ENCODE peak calls at places on chromosomes 12 and 14, in nine cellular contexts. S, Y, W, U, F, P, B, H and X are unnamed samples.

GRCh38 chr14:102140027-102140749 is 491 bp downstream of the WDR20 start:
- DNase-seq in U (peak; percentile 39), S (peak; percentile 54), H (peak; percentile 47), W (peak; percentile 41), B (peak; percentile 10), Y (peak; percentile 31), F (peak; percentile 30), P (peak; percentile 66), X (peak; percentile 31)

GRCh38 chr14:38150075-38150474 is 57.6 kb upstream of the SSTR1 start:
- DNase-seq in P (no peak), Y (no peak), W (no peak), U (no peak), S (no peak), H (no peak), F (no peak), B (no peak), X (no peak)

GRCh38 chr14:90179809-90180779 is 76.3 kb upstream of the PSMC1 start:
- DNase-seq in Y (no peak), P (no peak), U (no peak), F (no peak), B (no peak), S (no peak), H (no peak), W (no peak), X (no peak)

GRCh38 chr12:44881197-44881596 is 5.1 kb upstream of the NELL2 start:
- DNase-seq in U (no peak), Y (no peak), S (no peak), B (no peak), H (no peak), W (no peak), F (no peak), P (no peak), X (no peak)

GRCh38 chr12:92928431-92928961 is 599 bp downstream of the EEA1 start:
- DNase-seq in F (no peak), W (no peak), Y (peak; percentile 47), U (peak; percentile 53), P (no peak), H (no peak), S (no peak), B (peak; percentile 76), X (peak; percentile 18)

GRCh38 chr14:70257526-70257925 is 68.8 kb upstream of the SLC8A3 start:
- DNase-seq in F (no peak), Y (no peak), U (no peak), B (no peak), S (no peak), W (no peak), P (peak; percentile 61), H (peak; percentile 25), X (no peak)

GRCh38 chr14:35878272-35879140 is 52.4 kb downstream of the BRMS1L start:
- DNase-seq in U (peak; percentile 30), B (no peak), W (peak; percentile 34), Y (peak; percentile 29), P (no peak), S (peak; percentile 24), F (no peak), H (no peak), X (peak; percentile 49)

GRCh38 chr14:75186953-75187352 is 10.5 kb upstream of the TMED10 start:
- DNase-seq in P (no peak), Y (no peak), F (no peak), B (no peak), H (no peak), U (no peak), W (no peak), S (no peak), X (no peak)

GRCh38 chr12:18752280-18752920 is 14.5 kb downstream of the CAPZA3 start:
- DNase-seq in B (no peak), U (peak; percentile 50), P (peak; percentile 24), F (no peak), S (no peak), H (no peak), Y (no peak), W (no peak), X (peak; percentile 16)

GRCh38 chr12:39065455-39065854 is 160.1 kb upstream of the CPNE8 start:
- DNase-seq in W (no peak), F (no peak), P (no peak), H (no peak), B (no peak), U (no peak), S (no peak), Y (no peak), X (no peak)

GRCh38 chr12:4115570-4115969 is 158.0 kb upstream of the CCND2 start:
- DNase-seq in Y (no peak), W (no peak), H (no peak), F (no peak), P (peak; percentile 52), S (no peak), B (no peak), U (no peak), X (no peak)

GRCh38 chr12:12714276-12715001 is 2.7 kb upstream of the CDKN1B start:
- DNase-seq in B (peak; percentile 30), W (peak; percentile 54), Y (peak; percentile 78), H (peak; percentile 79), P (peak; percentile 39), F (no peak), U (no peak), S (peak; percentile 78), X (no peak)

GRCh38 chr12:93173178-93173957 is 204.4 kb upstream of the NUDT4 start:
- DNase-seq in Y (no peak), H (no peak), S (no peak), P (no peak), W (no peak), B (no peak), F (no peak), U (no peak), X (no peak)

GRCh38 chr14:52954346-52955214 is 3.7 kb upstream of the FERMT2 start:
- DNase-seq in Y (no peak), F (no peak), S (no peak), B (no peak), P (no peak), U (no peak), H (no peak), W (no peak), X (no peak)

GRCh38 chr14:61280526-61281185 is 482 bp downstream of the TMEM30B start:
- DNase-seq in Y (no peak), B (peak; percentile 77), H (peak; percentile 63), F (no peak), P (peak; percentile 84), U (peak; percentile 71), S (peak; percentile 83), W (peak; percentile 74), X (peak; percentile 68)

GRCh38 chr12:27217590-27217989 is 26.5 kb upstream of the STK38L start:
- DNase-seq in H (no peak), P (no peak), Y (no peak), W (no peak), F (no peak), U (no peak), B (no peak), S (no peak), X (no peak)

GRCh38 chr14:37709419-37710195 is 114.2 kb downstream of the TTC6 start:
- DNase-seq in Y (no peak), U (no peak), P (no peak), F (no peak), H (peak; percentile 6), S (peak; percentile 18), W (no peak), B (no peak), X (no peak)

GRCh38 chr14:68813318-68813838 is 20.5 kb upstream of the ZFP36L1 start:
- DNase-seq in S (no peak), W (no peak), B (no peak), U (no peak), P (no peak), F (no peak), Y (no peak), H (no peak), X (no peak)